ENCODE peak calls at places on chromosomes 6 and 20, in nine cellular contexts. P is COLO829; D is COR-L47; C is activated CD4-positive, alpha-beta memory T cell treated with anti-CD3 and anti-CD28 coated beads, Interleukin-2, amount 10 ng/mL, durations not matched to agents 7 days and 5 days; V is NCI-H1092 treated with DMSO at 0.1 percent for 48 hours; F is HTR-8/SVneo; R is ecto neural progenitor cell; J is T-helper 1 cell; M is activated T-helper 1 cell treated with anti-CD3 and anti-CD28 coated beads, Interleukin-2, amount 50 U/mL, for 16 hours. U is an unnamed sample.

GRCh38 chr20:46361386-46361785 is 45.0 kb downstream of the ELMO2 start:
- DNase-seq in J (peak; percentile 38), M (no peak), V (no peak), P (no peak), R (no peak), F (no peak), C (peak; percentile 45), D (no peak), U (no peak)

GRCh38 chr6:166904101-166904746 is 52.1 kb downstream of the RNASET2 start:
- DNase-seq in C (no peak), F (no peak), R (peak; percentile 62), J (no peak), M (no peak), V (peak; percentile 84), P (no peak), D (peak; percentile 50), U (no peak)

GRCh38 chr6:100257661-100258395 is 206.9 kb downstream of the SIM1 start:
- DNase-seq in C (no peak), R (no peak), F (peak; percentile 40), M (no peak), V (peak; percentile 34), J (no peak), P (peak; percentile 51), D (peak; percentile 56), U (peak; percentile 55)

GRCh38 chr6:115947964-115948541 is 112.6 kb downstream of the FRK start:
- DNase-seq in D (no peak), M (no peak), R (no peak), P (no peak), C (no peak), F (no peak), J (no peak), V (no peak), U (no peak)

GRCh38 chr6:74519172-74519571 is 686.7 kb downstream of the COL12A1 start:
- DNase-seq in F (peak; percentile 3), C (no peak), M (no peak), D (no peak), R (no peak), P (no peak), V (no peak), J (no peak), U (no peak)

GRCh38 chr20:23875606-23876237 is 3.8 kb downstream of the CST5 start:
- DNase-seq in R (no peak), V (no peak), M (no peak), P (no peak), C (no peak), D (peak; percentile 25), F (no peak), J (no peak), U (no peak)

GRCh38 chr6:29478740-29479139 is 9.0 kb downstream of the MAS1L start:
- DNase-seq in D (no peak), V (no peak), P (no peak), M (no peak), J (no peak), R (no peak), C (no peak), F (no peak), U (no peak)

GRCh38 chr20:3681931-3682820 is at the start of gene ADAM33:
- DNase-seq in R (peak; percentile 71), J (no peak), V (no peak), M (no peak), P (no peak), F (peak; percentile 31), C (no peak), D (no peak), U (no peak)

GRCh38 chr20:51001697-51002265 is 21.1 kb downstream of the KCNG1 start:
- DNase-seq in C (no peak), D (no peak), R (no peak), P (no peak), V (no peak), M (no peak), J (no peak), F (no peak), U (no peak)

GRCh38 chr6:89146748-89147715 is 1.2 kb downstream of the PM20D2 start:
- DNase-seq in R (no peak), M (no peak), J (no peak), P (peak; percentile 17), V (peak; percentile 40), D (no peak), F (peak; percentile 43), C (no peak), U (peak; percentile 4)

GRCh38 chr20:17936791-17937687 is 31.6 kb downstream of the SNX5 start:
- DNase-seq in R (peak; percentile 49), C (no peak), P (no peak), M (no peak), F (no peak), D (no peak), J (no peak), V (no peak), U (no peak)

GRCh38 chr6:126662966-126663365 is 323.1 kb downstream of the CENPW start:
- DNase-seq in J (no peak), C (no peak), F (no peak), D (no peak), M (no peak), V (no peak), R (no peak), P (no peak), U (no peak)

GRCh38 chr20:35598899-35599775 is 16.5 kb upstream of the SPAG4 start:
- DNase-seq in V (peak; percentile 30), R (no peak), C (no peak), D (no peak), F (no peak), J (no peak), M (no peak), P (no peak), U (no peak)

GRCh38 chr6:32973144-32973854 is 4.9 kb downstream of the BRD2 start:
- DNase-seq in J (peak; percentile 60), M (peak; percentile 43), F (no peak), D (peak; percentile 62), V (peak; percentile 43), P (no peak), C (no peak), R (peak; percentile 74), U (peak; percentile 55)

GRCh38 chr6:91822581-91822980 is 1235.7 kb upstream of the MAP3K7 start:
- DNase-seq in M (no peak), J (no peak), C (no peak), F (no peak), P (peak; percentile 20), V (no peak), D (no peak), R (no peak), U (peak; percentile 4)

GRCh38 chr6:135850882-135851281 is 619 bp upstream of the PDE7B start:
- DNase-seq in C (no peak), M (no peak), D (no peak), F (no peak), R (no peak), J (no peak), V (no peak), P (no peak), U (peak; percentile 24)

GRCh38 chr6:139932671-139933070 is 558.2 kb upstream of the CITED2 start:
- DNase-seq in C (no peak), V (no peak), R (no peak), P (no peak), M (no peak), J (no peak), D (no peak), F (no peak), U (no peak)

GRCh38 chr6:28134015-28134414 is 7.7 kb upstream of the ZKSCAN8 start:
- DNase-seq in M (no peak), J (no peak), V (no peak), R (no peak), C (peak; percentile 26), D (peak; percentile 37), F (no peak), P (no peak), U (peak; percentile 82)

GRCh38 chr20:46954490-46955038 is 59.9 kb downstream of the EYA2 start:
- DNase-seq in D (no peak), R (no peak), J (no peak), M (no peak), C (no peak), V (no peak), F (peak; percentile 97), P (no peak), U (no peak)

GRCh38 chr6:42359021-42359420 is 92.7 kb downstream of the TRERF1 start:
- DNase-seq in M (no peak), J (no peak), V (no peak), D (no peak), P (no peak), C (no peak), R (no peak), F (peak; percentile 24), U (no peak)

GRCh38 chr6:12280458-12280857 is 9.7 kb upstream of the EDN1 start:
- DNase-seq in R (no peak), F (no peak), D (no peak), J (no peak), P (no peak), M (no peak), V (no peak), C (no peak), U (no peak)

GRCh38 chr6:39530201-39530759 is 194.9 kb downstream of the KIF6 start:
- DNase-seq in R (no peak), V (no peak), M (no peak), D (no peak), C (no peak), F (no peak), J (no peak), P (peak; percentile 53), U (no peak)

GRCh38 chr6:125099211-125100017 is 54.2 kb upstream of the TPD52L1 start:
- DNase-seq in F (peak; percentile 75), C (peak; percentile 27), J (peak; percentile 2), P (peak; percentile 22), D (peak; percentile 24), R (peak; percentile 79), V (peak; percentile 26), M (no peak), U (peak; percentile 8)

GRCh38 chr6:35392773-35393672 is 50.7 kb downstream of the PPARD start:
- DNase-seq in F (no peak), D (no peak), M (no peak), C (no peak), P (no peak), R (no peak), V (no peak), J (no peak), U (no peak)

GRCh38 chr6:109347779-109348178 is 34.5 kb downstream of the CD164 start:
- DNase-seq in F (no peak), M (no peak), P (no peak), C (no peak), J (no peak), V (no peak), D (no peak), R (no peak), U (no peak)

GRCh38 chr20:5919634-5920544 is 30.4 kb downstream of the TRMT6 start:
- DNase-seq in R (no peak), C (no peak), V (no peak), P (peak; percentile 36), M (no peak), F (no peak), J (no peak), D (no peak), U (peak; percentile 22)

GRCh38 chr20:61297981-61298380 is 45.9 kb downstream of the CDH4 start:
- DNase-seq in D (no peak), J (no peak), M (no peak), C (no peak), V (no peak), P (peak; percentile 51), R (no peak), F (peak; percentile 73), U (no peak)

GRCh38 chr20:11204926-11205768 is 531.3 kb upstream of the JAG1 start:
- DNase-seq in P (peak; percentile 60), D (peak; percentile 55), V (peak; percentile 72), R (peak; percentile 60), M (no peak), C (no peak), J (no peak), F (peak; percentile 29), U (peak; percentile 93)

GRCh38 chr6:149884215-149884614 is 13.7 kb downstream of the RAET1E start:
- DNase-seq in V (no peak), F (no peak), J (no peak), D (no peak), R (peak; percentile 46), C (no peak), M (no peak), P (no peak), U (no peak)

GRCh38 chr6:125142614-125143013 is 11.0 kb upstream of the TPD52L1 start:
- DNase-seq in C (no peak), M (no peak), J (no peak), D (no peak), V (no peak), R (no peak), F (no peak), P (no peak), U (no peak)

GRCh38 chr6:11392778-11393507 is 144.6 kb upstream of the TMEM170B start:
- DNase-seq in F (no peak), M (no peak), J (no peak), P (peak; percentile 36), D (peak; percentile 7), V (no peak), R (no peak), C (no peak), U (no peak)